ENCODE peak calls at places on chromosomes 13 and 19, in four cellular contexts. Q is prostate gland, Y is heart left ventricle, U is adrenal gland. X is an unnamed sample.

GRCh38 chr19:48999481-49000325 is 6.0 kb downstream of the RUVBL2 start:
- DNase-seq in Q (no peak), Y (no peak), U (peak; percentile 62), X (no peak)

GRCh38 chr13:79581870-79582315 is 100.9 kb downstream of the NDFIP2 start:
- DNase-seq in Q (peak; percentile 45), Y (peak; percentile 71), U (no peak), X (no peak)

GRCh38 chr13:51666316-51666715 is 82.1 kb downstream of the WDFY2 start:
- DNase-seq in Q (no peak), Y (no peak), U (no peak), X (no peak)

GRCh38 chr13:77896977-77897376 is 21.7 kb downstream of the EDNRB start:
- DNase-seq in Q (no peak), Y (no peak), U (no peak), X (no peak)

GRCh38 chr13:111344471-111345191 is 24.2 kb downstream of the TEX29 start:
- DNase-seq in Q (peak; percentile 81), Y (no peak), U (no peak), X (no peak)

GRCh38 chr19:6270076-6270745 is 9.6 kb downstream of the MLLT1 start:
- DNase-seq in Q (no peak), Y (no peak), U (no peak), X (no peak)

GRCh38 chr13:20810808-20811207 is 37.0 kb upstream of the EEF1AKMT1 start:
- DNase-seq in Q (no peak), Y (no peak), U (no peak), X (no peak)

GRCh38 chr19:57964761-57965160 is 9.6 kb downstream of the C19orf18 start:
- DNase-seq in Q (no peak), Y (no peak), U (no peak), X (no peak)

GRCh38 chr19:38425810-38426466 is at the start of gene RASGRP4:
- DNase-seq in Q (no peak), Y (peak; percentile 57), U (no peak), X (no peak)

GRCh38 chr13:62482351-62482750 is 1066.7 kb upstream of the PCDH20 start:
- DNase-seq in Q (no peak), Y (no peak), U (no peak), X (no peak)

GRCh38 chr19:845707-846481 is 5.1 kb downstream of the PRTN3 start:
- DNase-seq in Q (no peak), Y (no peak), U (no peak), X (no peak)

GRCh38 chr19:852136-853013 is at the start of gene ELANE:
- DNase-seq in Q (no peak), Y (peak; percentile 23), U (no peak), X (no peak)

GRCh38 chr19:850221-850978 is 1.7 kb upstream of the ELANE start:
- DNase-seq in Q (peak; percentile 81), Y (peak; percentile 94), U (peak; percentile 97), X (no peak)

GRCh38 chr19:850979-851335 is 1.1 kb upstream of the ELANE start:
- DNase-seq in Q (no peak), Y (no peak), U (no peak), X (no peak)

DNA sequence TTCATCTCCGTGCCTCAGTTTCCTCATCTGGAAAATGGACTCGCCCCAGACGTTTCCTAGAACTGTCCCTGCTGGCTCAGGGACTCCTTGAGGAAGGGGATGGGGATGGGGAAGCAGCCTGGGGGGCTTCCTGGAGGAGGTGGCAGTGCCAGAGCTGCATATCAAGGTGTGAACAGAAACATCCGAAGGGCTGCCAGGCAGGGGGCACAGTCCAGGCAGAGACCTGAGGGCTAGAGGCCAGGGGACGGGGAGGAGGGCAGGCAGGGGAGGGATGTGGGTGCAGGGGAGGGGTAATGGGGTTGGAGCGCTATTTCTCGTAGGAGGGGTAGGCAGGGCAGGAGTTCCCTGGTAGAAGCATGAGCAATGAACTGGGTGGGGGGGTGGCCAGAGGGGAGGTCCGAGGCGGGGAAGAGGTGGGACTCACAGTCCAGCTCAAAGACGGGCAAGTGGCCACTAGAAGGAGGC is 3.6 kb upstream of the ELANE start:
- DNase-seq in Q (no peak), Y (no peak), U (no peak), X (no peak)
- H3K27me3 ChIP-seq in Q (peaks cover 11% of the 10 kb centered on the region), Y (peaks cover 35% of the 10 kb centered on the region), U (peaks cover 19% of the 10 kb centered on the region), X (peaks cover 8% of the 10 kb centered on the region)

GRCh38 chr13:50123862-50124535 is 108.8 kb downstream of the KCNRG start:
- DNase-seq in Q (peak; percentile 63), Y (peak; percentile 85), U (peak; percentile 98), X (peak; percentile 93)
- TF ChIP-seq POLR2A in Q (peak; percentile 80), Y (peak; percentile 92), U (peak; percentile 94), X (peak; percentile 93)

DNA sequence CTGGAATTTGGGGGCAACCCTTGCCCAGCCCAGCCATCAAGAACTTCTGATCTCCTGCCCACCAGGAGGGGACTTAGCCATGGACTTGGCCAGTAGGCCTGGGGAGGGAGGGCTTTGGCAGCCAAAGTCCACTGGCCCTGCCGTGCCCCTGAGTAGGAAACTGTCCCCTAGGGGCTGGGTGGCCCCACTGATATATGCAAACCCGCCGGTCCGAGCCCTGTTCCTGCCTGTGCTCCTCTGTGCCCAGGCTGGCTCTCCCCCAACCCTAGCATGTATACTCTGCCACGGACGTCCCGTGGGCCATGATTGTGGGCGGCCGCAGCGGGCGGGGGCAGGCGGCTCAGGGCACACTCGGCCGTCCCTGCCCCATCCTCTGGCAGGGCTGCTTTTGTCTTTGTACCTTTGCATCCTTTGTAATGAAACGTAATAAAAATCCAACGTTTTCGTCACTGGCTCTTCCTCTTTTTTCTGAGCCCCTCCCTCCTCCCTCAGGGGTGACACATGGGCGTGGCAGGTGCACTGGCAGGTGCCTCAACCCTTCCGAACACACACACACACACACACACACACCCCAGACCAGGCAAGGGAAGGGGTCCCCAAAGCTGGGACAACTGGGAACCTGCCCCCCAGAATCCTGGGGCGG is 9.1 kb downstream of the COMP start:
- DNase-seq in Q (no peak), Y (no peak), U (no peak), X (no peak)
- H3K27me3 ChIP-seq in Q (peaks cover 2% of the 10 kb centered on the region), Y (peaks cover 21% of the 10 kb centered on the region), U (peaks cover 17% of the 10 kb centered on the region), X (peaks cover 6% of the 10 kb centered on the region)

GRCh38 chr19:8366961-8367326 is 3.0 kb downstream of the ANGPTL4 start:
- DNase-seq in Q (no peak), Y (peak; percentile 47), U (peak; percentile 53), X (no peak)

GRCh38 chr19:8361921-8362793 is 1.8 kb upstream of the ANGPTL4 start:
- DNase-seq in Q (peak; percentile 98), Y (peak; percentile 97), U (peak; percentile 99), X (no peak)

GRCh38 chr19:8367327-8368001 is 3.5 kb downstream of the ANGPTL4 start:
- DNase-seq in Q (peak; percentile 53), Y (peak; percentile 96), U (peak; percentile 92), X (no peak)

GRCh38 chr19:8366121-8366581 is 2.2 kb downstream of the ANGPTL4 start:
- DNase-seq in Q (no peak), Y (no peak), U (no peak), X (no peak)

GRCh38 chr19:8363803-8364771 is at the start of gene ANGPTL4:
- DNase-seq in Q (peak; percentile 75), Y (peak; percentile 84), U (peak; percentile 65), X (no peak)
- TF ChIP-seq POLR2A in Q (peak; percentile 86), Y (peak; percentile 91), U (peak; percentile 57), X (peak; percentile 21)

GRCh38 chr19:50493171-50493570 is 16.5 kb upstream of the GARIN5A start:
- DNase-seq in Q (no peak), Y (peak; percentile 29), U (no peak), X (no peak)
- H3K27me3 ChIP-seq in Q (no peaks in the 10 kb centered on the region), Y (no peaks in the 10 kb centered on the region), U (no peaks in the 10 kb centered on the region), X (peaks cover 30% of the 10 kb centered on the region)